ENCODE peak calls at places on chromosomes 5 and 9, in six cellular contexts. F is pancreas, R is mammary epithelial cell, T is WTC11, K is lower leg skin, I is HCT116. H is an unnamed sample.

GRCh38 chr5:175698401-175699115 is 40.7 kb downstream of the HRH2 start:
- DNase-seq in K (no peak), T (no peak), F (no peak), R (no peak), I (no peak), H (no peak)

GRCh38 chr9:18632624-18633407 is 158.9 kb downstream of the ADAMTSL1 start:
- DNase-seq in K (no peak), I (no peak), T (no peak), R (peak), F (no peak), H (no peak)

GRCh38 chr9:91029621-91030361 is 228.2 kb downstream of the SYK start:
- DNase-seq in K (peak), T (no peak), I (no peak), R (no peak), F (no peak), H (no peak)

GRCh38 chr5:54689411-54690251 is 172.1 kb downstream of the SNX18 start:
- DNase-seq in T (no peak), R (no peak), F (no peak), I (no peak), K (no peak), H (no peak)

GRCh38 chr5:171907731-171908343 is 98.6 kb downstream of the FBXW11 start:
- DNase-seq in T (peak), K (no peak), I (peak), R (peak), F (peak), H (peak)

GRCh38 chr9:16265671-16266070 is 604.8 kb downstream of the BNC2 start:
- DNase-seq in T (no peak), R (peak), I (no peak), K (peak), F (no peak), H (no peak)

GRCh38 chr5:59093329-59093728 is 510.5 kb downstream of the RAB3C start:
- DNase-seq in I (no peak), T (no peak), R (no peak), K (no peak), F (no peak), H (no peak)

GRCh38 chr9:38384990-38385848 is 7.3 kb upstream of the ALDH1B1 start:
- DNase-seq in R (no peak), I (no peak), K (no peak), T (no peak), F (no peak), H (no peak)

GRCh38 chr5:124670672-124671592 is 75.5 kb downstream of the ZNF608 start:
- DNase-seq in T (no peak), K (no peak), F (no peak), I (no peak), R (peak), H (no peak)

GRCh38 chr5:1033606-1034420 is 25.2 kb downstream of the NKD2 start:
- DNase-seq in F (no peak), R (no peak), K (peak), I (no peak), T (no peak), H (peak)

GRCh38 chr5:112253478-112254250 is 165.4 kb downstream of the EPB41L4A start:
- DNase-seq in I (no peak), T (no peak), K (no peak), F (no peak), R (no peak), H (no peak)

GRCh38 chr5:126877569-126877968 is 100.6 kb downstream of the LMNB1 start:
- DNase-seq in F (no peak), R (no peak), K (no peak), T (no peak), I (no peak), H (no peak)

GRCh38 chr5:103834216-103834615 is 271.6 kb upstream of the NUDT12 start:
- DNase-seq in R (no peak), F (no peak), K (no peak), I (no peak), T (no peak), H (no peak)

GRCh38 chr5:103827976-103828375 is 265.4 kb upstream of the NUDT12 start:
- DNase-seq in K (no peak), T (no peak), F (no peak), I (no peak), R (no peak), H (no peak)

DNA sequence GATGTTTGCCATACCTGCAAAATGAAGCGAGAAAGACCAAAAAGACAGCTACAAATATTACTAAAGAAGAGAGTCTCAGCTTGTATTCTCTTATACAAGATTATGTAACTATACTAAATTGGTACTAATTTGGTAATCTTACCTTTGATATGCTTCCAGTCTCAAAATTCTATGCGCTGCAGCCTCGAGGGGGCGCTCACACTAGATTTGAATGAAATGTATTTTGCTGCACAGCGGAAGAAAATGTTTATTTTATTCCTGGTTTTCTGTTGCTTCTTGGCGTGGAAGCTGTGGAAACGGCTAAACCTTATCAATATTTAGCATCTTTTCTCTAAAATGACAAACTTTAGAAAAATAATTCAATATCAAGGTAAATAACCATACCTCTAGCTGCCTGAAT is 267.0 kb upstream of the NUDT12 start:
- DNase-seq in K (no peak), R (no peak), F (no peak), T (peak), I (no peak), H (peak)
- TF ChIP-seq CTCF in K (no peak), R (peak), F (no peak), T (peak), I (peak), H (peak)

GRCh38 chr5:65209341-65209740 is 272.4 kb downstream of the ADAMTS6 start:
- DNase-seq in T (no peak), F (no peak), K (no peak), R (peak), I (no peak), H (no peak)

DNA sequence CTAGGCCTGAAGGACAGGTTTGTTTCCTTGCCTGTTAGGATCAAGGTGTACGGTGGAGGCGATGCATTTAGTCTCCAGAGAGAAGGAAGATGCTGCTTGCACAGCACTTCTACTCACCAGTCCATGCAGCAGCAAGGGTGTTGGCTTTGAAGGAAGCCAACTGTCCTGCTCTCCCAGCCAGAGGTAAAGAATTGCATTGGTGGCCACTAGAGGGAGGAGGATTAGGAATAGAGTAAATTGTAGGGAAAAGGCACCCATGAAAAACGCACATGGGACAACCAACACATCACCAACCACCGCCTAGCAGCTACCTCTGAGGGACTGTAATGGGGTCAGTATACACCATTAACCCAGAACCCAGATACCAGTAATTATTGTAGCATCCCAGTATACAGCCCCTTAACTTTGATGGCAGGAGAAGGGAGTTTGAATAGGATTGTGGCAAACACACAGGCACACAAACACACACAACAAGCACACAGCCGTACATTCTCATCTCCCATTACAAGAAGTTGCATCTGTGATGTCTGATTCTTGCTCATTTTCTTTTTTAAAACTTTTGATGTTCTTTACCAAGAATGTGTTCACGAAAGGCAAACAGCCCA is 267.7 kb downstream of the ADAMTS6 start:
- DNase-seq in I (peak), K (no peak), F (peak), R (peak), T (peak), H (no peak)
- TF ChIP-seq CTCF in I (peak), K (no peak), F (no peak), R (peak), T (peak), H (peak)

GRCh38 chr9:113955076-113955752 is 79.1 kb downstream of the ZNF618 start:
- DNase-seq in K (peak), R (no peak), I (no peak), F (no peak), T (no peak), H (no peak)

GRCh38 chr9:113960748-113961147 is 84.6 kb downstream of the ZNF618 start:
- DNase-seq in K (peak), I (no peak), T (no peak), R (no peak), F (no peak), H (no peak)

GRCh38 chr9:113956901-113957777 is 81.0 kb downstream of the ZNF618 start:
- DNase-seq in K (peak), I (no peak), F (no peak), R (peak), T (no peak), H (no peak)

GRCh38 chr9:113958556-113958955 is 82.4 kb downstream of the ZNF618 start:
- DNase-seq in K (peak), F (no peak), I (no peak), T (no peak), R (no peak), H (no peak)

DNA sequence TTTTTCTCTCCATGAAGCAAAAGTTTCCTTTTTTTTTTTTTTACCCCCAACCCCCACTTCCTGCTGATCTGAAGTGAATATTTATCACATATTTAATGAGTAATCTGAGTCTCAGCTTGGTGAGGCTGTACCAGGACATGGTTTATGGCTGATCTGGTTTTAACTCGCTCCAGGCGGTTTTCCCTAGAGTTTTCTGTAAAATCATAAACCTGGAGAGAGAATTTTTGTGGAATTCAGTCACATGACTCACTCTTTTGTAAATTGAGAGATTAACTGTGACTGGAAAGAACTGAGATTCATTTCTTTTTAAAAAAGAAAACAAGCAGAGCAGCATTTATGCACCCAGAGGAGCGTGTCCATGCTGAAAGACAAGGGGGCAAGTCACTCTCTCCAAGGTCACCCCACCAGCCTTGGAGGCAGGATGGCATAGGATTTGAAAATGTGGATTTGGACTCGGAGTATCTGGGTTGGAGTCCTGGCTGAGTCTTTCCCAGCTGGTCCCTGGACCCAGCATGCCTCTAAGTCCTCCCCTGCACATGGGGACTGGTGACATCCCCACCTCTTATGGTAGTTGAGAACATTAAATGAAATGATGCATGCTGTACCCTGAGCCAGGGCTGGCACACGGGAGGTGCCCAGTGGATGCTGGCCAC is 81.8 kb downstream of the ZNF618 start:
- DNase-seq in K (peak), F (peak), I (no peak), T (no peak), R (peak), H (no peak)
- TF ChIP-seq CTCF in K (no peak), F (no peak), I (no peak), T (no peak), R (no peak), H (no peak)

GRCh38 chr5:107306597-107306996 is 364.1 kb downstream of the EFNA5 start:
- DNase-seq in K (no peak), R (no peak), T (no peak), F (no peak), I (no peak), H (no peak)
- TF ChIP-seq CTCF in K (no peak), R (no peak), T (no peak), F (no peak), I (no peak), H (no peak)

DNA sequence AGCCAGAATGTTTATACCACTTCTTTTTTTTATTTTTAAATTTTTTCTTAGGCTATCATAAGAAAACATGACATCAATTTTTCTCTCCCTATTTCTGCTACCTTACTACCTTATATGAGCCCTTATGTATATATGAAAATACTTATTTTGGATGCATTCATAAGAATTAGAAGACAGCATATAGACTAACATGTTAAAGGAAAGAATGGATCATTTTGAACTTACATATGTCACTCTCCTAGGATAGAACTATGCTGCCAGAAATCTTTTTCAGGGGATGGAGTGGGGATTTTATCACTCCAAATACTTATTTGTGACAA is 51.8 kb downstream of the SNX24 start:
- DNase-seq in F (no peak), T (no peak), I (no peak), K (no peak), R (no peak), H (no peak)
- TF ChIP-seq CTCF in F (no peak), T (no peak), I (peak), K (no peak), R (no peak), H (peak)

GRCh38 chr5:178577376-178577839 is 12.8 kb downstream of the COL23A1 start:
- DNase-seq in R (no peak), K (peak), F (no peak), T (peak), I (no peak), H (peak)

GRCh38 chr5:178572617-178573016 is 17.6 kb downstream of the COL23A1 start:
- DNase-seq in T (no peak), F (no peak), K (no peak), I (no peak), R (no peak), H (no peak)

GRCh38 chr5:178576591-178577351 is 13.4 kb downstream of the COL23A1 start:
- DNase-seq in I (no peak), K (peak), F (no peak), R (no peak), T (peak), H (peak)

GRCh38 chr5:178569485-178569884 is 20.7 kb downstream of the COL23A1 start:
- DNase-seq in I (no peak), F (no peak), R (no peak), K (no peak), T (no peak), H (no peak)

DNA sequence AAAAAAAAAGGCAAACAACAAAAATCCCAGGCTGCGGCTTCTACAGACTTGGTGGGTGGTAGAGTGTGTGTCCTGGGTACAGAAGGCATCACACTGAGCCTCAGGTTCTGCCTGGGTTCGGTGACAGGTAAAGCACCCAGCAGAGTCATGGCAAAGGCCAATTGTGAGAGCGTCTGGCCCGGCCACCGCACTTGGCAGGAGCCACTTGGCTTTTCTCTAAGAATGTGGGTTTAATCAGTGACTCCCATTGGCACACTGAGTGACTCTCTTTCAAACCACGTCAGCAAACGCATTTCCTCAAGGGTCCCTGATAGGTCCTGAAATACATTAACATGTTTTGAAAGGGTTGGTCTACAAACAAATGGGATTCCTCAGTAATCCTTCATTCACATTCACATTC is 17.0 kb downstream of the COL23A1 start:
- DNase-seq in F (no peak), R (no peak), K (peak), T (no peak), I (no peak), H (no peak)
- TF ChIP-seq CTCF in F (no peak), R (no peak), K (no peak), T (no peak), I (no peak), H (no peak)